ENCODE peak calls at places on chromosome 19, in eight cellular contexts. Y is HCT116, U is GM23338, V is PC-3, O is MM.1S, R is OCI-LY7, Q is SK-N-SH, G is hepatocyte. K is an unnamed sample.

GRCh38 chr19:21856751-21857150 is 20.8 kb upstream of the ZNF43 start:
- DNase-seq in Y (no peak), U (peak; percentile 24), V (no peak), O (no peak), R (no peak), Q (no peak), G (no peak), K (no peak)

GRCh38 chr19:49409441-49410029 is 13.7 kb downstream of the PTH2 start:
- DNase-seq in Y (no peak), U (no peak), V (no peak), O (no peak), R (peak; percentile 82), Q (no peak), G (no peak), K (no peak)

GRCh38 chr19:48681127-48681470 is 8.3 kb upstream of the NTN5 start:
- DNase-seq in Y (no peak), U (no peak), V (no peak), O (no peak), R (no peak), Q (no peak), G (no peak), K (no peak)

GRCh38 chr19:47573076-47574026 is at the start of gene ZNF541:
- DNase-seq in Y (no peak), U (peak; percentile 43), V (no peak), O (no peak), R (no peak), Q (peak; percentile 88), G (no peak), K (no peak)

GRCh38 chr19:3360494-3361383 is 5.6 kb upstream of the NFIC start:
- DNase-seq in Y (no peak), U (peak; percentile 57), V (peak; percentile 31), O (no peak), R (peak; percentile 12), Q (peak; percentile 83), G (no peak), K (no peak)

GRCh38 chr19:55175117-55175867 is 4.8 kb downstream of the SYT5 start:
- DNase-seq in Y (no peak), U (peak; percentile 66), V (no peak), O (no peak), R (no peak), Q (no peak), G (no peak), K (no peak)

GRCh38 chr19:35310811-35311465 is 18.0 kb upstream of the CD22 start:
- DNase-seq in Y (no peak), U (no peak), V (no peak), O (no peak), R (no peak), Q (no peak), G (no peak), K (peak; percentile 49)

GRCh38 chr19:45090034-45090433 is 2.9 kb upstream of the PPP1R37 start:
- DNase-seq in Y (no peak), U (peak; percentile 92), V (no peak), O (no peak), R (no peak), Q (no peak), G (no peak), K (no peak)

GRCh38 chr19:13888281-13888680 is 11.3 kb downstream of the NANOS3 start:
- DNase-seq in Y (no peak), U (no peak), V (no peak), O (no peak), R (no peak), Q (no peak), G (no peak), K (no peak)

GRCh38 chr19:20051841-20052768 is 12.8 kb upstream of the ZNF682 start:
- DNase-seq in Y (no peak), U (peak; percentile 99), V (peak; percentile 49), O (peak; percentile 19), R (no peak), Q (peak; percentile 86), G (peak; percentile 97), K (peak; percentile 92)

GRCh38 chr19:31109626-31110025 is 239.6 kb downstream of the TSHZ3 start:
- DNase-seq in Y (no peak), U (no peak), V (no peak), O (no peak), R (no peak), Q (peak; percentile 53), G (no peak), K (no peak)

GRCh38 chr19:7494416-7495098 is 5.7 kb upstream of the PEX11G start:
- DNase-seq in Y (no peak), U (no peak), V (no peak), O (no peak), R (no peak), Q (peak; percentile 83), G (no peak), K (no peak)

GRCh38 chr19:49853852-49854849 is 3.2 kb downstream of the PTOV1 start:
- DNase-seq in Y (no peak), U (no peak), V (no peak), O (no peak), R (no peak), Q (no peak), G (no peak), K (no peak)

GRCh38 chr19:7292950-7293794 is 1.0 kb downstream of the INSR start:
- DNase-seq in Y (no peak), U (peak; percentile 39), V (no peak), O (peak; percentile 54), R (peak; percentile 56), Q (peak; percentile 66), G (peak; percentile 66), K (no peak)

GRCh38 chr19:44729516-44730033 is 18.9 kb upstream of the BCL3 start:
- DNase-seq in Y (no peak), U (no peak), V (no peak), O (no peak), R (no peak), Q (no peak), G (no peak), K (no peak)

GRCh38 chr19:38718747-38719543 is 25.3 kb downstream of the CAPN12 start:
- DNase-seq in Y (no peak), U (peak; percentile 74), V (no peak), O (no peak), R (no peak), Q (peak; percentile 64), G (no peak), K (peak; percentile 56)

GRCh38 chr19:41904118-41904870 is 21.3 kb downstream of the ARHGEF1 start:
- DNase-seq in Y (no peak), U (no peak), V (peak; percentile 81), O (no peak), R (no peak), Q (no peak), G (peak; percentile 88), K (peak; percentile 96)

GRCh38 chr19:4439243-4439642 is 18.4 kb downstream of the UBXN6 start:
- DNase-seq in Y (no peak), U (no peak), V (no peak), O (no peak), R (no peak), Q (no peak), G (no peak), K (no peak)

GRCh38 chr19:17441241-17442135 is 7.0 kb downstream of the TMEM221 start:
- DNase-seq in Y (no peak), U (peak; percentile 75), V (peak; percentile 43), O (no peak), R (peak; percentile 59), Q (peak; percentile 68), G (no peak), K (peak; percentile 57)

GRCh38 chr19:33290956-33291622 is 11.2 kb downstream of the CEBPA start:
- DNase-seq in Y (no peak), U (no peak), V (peak; percentile 82), O (no peak), R (no peak), Q (no peak), G (peak; percentile 83), K (peak; percentile 79)

GRCh38 chr19:49465371-49465770 is 8.6 kb upstream of the FLT3LG start:
- DNase-seq in Y (no peak), U (no peak), V (no peak), O (no peak), R (no peak), Q (no peak), G (no peak), K (no peak)

GRCh38 chr19:1466018-1466460 is 13.0 kb downstream of the C19orf25 start:
- DNase-seq in Y (no peak), U (no peak), V (no peak), O (no peak), R (no peak), Q (no peak), G (no peak), K (no peak)
- TF ChIP-seq CTCF in Y (no peak), U (no peak), V (no peak), O (no peak), R (no peak), Q (no peak), G (no peak), K (no peak)

DNA sequence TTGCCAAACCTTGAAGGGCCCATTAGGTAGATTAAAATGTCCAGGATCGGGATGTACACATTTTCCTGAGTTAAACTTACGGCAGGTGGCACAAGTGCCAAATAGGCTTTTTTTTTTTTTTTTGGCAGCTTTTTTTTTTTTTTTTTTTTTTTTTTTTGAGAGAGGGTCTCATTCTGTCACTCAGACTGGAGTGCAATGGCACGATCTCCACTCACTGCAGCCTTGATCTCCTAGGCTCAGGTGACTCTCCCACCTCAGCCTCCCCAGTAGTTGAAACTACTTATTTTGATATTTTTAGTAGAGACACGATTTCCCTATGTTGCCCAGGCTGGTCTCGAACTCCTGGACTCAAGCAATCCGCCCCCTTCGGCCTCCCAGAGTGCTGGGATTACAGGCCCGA is 9.0 kb downstream of the IRGC start:
- DNase-seq in Y (no peak), U (no peak), V (no peak), O (no peak), R (no peak), Q (no peak), G (no peak), K (no peak)
- H3K9me2 ChIP-seq in Y (no peaks in the 10 kb centered on the region), U (no peaks in the 10 kb centered on the region), V (no peaks in the 10 kb centered on the region), O (no peaks in the 10 kb centered on the region), R (no peaks in the 10 kb centered on the region), Q (no peaks in the 10 kb centered on the region), G (no peaks in the 10 kb centered on the region), K (no peaks in the 10 kb centered on the region)

GRCh38 chr19:58227964-58228583 is 640 bp upstream of the ZNF544 start:
- DNase-seq in Y (no peak), U (peak; percentile 28), V (no peak), O (no peak), R (no peak), Q (no peak), G (no peak), K (no peak)

GRCh38 chr19:58228584-58229254 is at the start of gene ZNF544:
- DNase-seq in Y (peak; percentile 48), U (peak; percentile 89), V (peak; percentile 80), O (peak; percentile 18), R (peak; percentile 64), Q (peak; percentile 74), G (peak; percentile 91), K (peak; percentile 57)

DNA sequence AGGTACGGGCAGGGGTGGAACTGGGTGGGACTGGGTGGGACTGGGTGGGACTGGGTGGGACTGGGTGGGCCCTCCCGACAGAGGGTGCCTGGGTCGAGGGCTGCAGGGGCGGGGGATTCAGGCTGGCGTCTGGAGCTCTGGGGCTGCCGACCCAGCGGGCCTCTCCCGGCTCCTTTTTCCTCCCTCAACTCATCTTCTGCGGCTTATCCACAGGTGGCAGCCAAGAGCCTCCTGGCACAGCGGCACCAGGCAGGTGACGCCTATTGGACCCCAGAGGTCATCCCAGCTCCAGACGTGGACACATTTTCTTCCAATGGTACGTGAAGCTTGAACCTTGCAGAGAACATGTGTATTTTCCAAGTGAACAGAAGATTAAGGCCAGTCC is 533 bp downstream of the ZNF544 start:
- DNase-seq in Y (no peak), U (peak; percentile 71), V (peak; percentile 50), O (no peak), R (peak; percentile 8), Q (peak; percentile 44), G (peak; percentile 47), K (no peak)
- TF ChIP-seq CTCF in Y (peak; percentile 22), U (peak; percentile 35), V (peak; percentile 53), O (no peak), R (peak; percentile 41), Q (no peak), G (peak; percentile 26), K (no peak)

GRCh38 chr19:18910801-18911436 is 8.3 kb downstream of the COPE start:
- DNase-seq in Y (no peak), U (no peak), V (no peak), O (no peak), R (no peak), Q (no peak), G (no peak), K (no peak)
- H3K9me2 ChIP-seq in Y (no peaks in the 10 kb centered on the region), U (no peaks in the 10 kb centered on the region), V (no peaks in the 10 kb centered on the region), O (no peaks in the 10 kb centered on the region), R (no peaks in the 10 kb centered on the region), Q (no peaks in the 10 kb centered on the region), G (no peaks in the 10 kb centered on the region), K (no peaks in the 10 kb centered on the region)

K was measured in PC-9.